ENCODE peak calls at places on chromosome 5, in nine cellular contexts. O, W, N, B, J, G, S, K and V are unnamed samples.

GRCh38 chr5:157820593-157821252 is 38.2 kb downstream of the CLINT1 start:
- DNase-seq in K (no peak), B (no peak), J (no peak), W (peak; percentile 83), S (peak; percentile 70), O (peak; percentile 76), G (no peak), N (no peak), V (peak; percentile 43)

GRCh38 chr5:435961-436640 is 6.9 kb upstream of the EXOC3 start:
- DNase-seq in S (peak; percentile 21), N (no peak), J (peak; percentile 10), O (no peak), K (peak; percentile 45), B (no peak), G (peak; percentile 72), W (no peak), V (no peak)

GRCh38 chr5:6730807-6731206 is 17.6 kb downstream of the TENT4A start:
- DNase-seq in K (no peak), G (no peak), J (no peak), B (no peak), W (no peak), O (no peak), S (no peak), N (no peak), V (no peak)

GRCh38 chr5:32254987-32255900 is 57.5 kb downstream of the MTMR12 start:
- DNase-seq in J (no peak), W (no peak), O (no peak), K (no peak), S (peak; percentile 62), B (no peak), N (no peak), G (no peak), V (peak; percentile 12)

GRCh38 chr5:34736445-34737119 is 80.5 kb downstream of the RAI14 start:
- DNase-seq in S (peak; percentile 51), N (no peak), B (no peak), K (no peak), W (no peak), O (no peak), J (no peak), G (peak; percentile 86), V (no peak)

GRCh38 chr5:100406640-100407039 is 128.5 kb upstream of the FAM174A start:
- DNase-seq in G (no peak), B (no peak), O (peak; percentile 30), W (no peak), K (no peak), J (no peak), N (no peak), S (no peak), V (no peak)

GRCh38 chr5:96022971-96023370 is 61.3 kb upstream of the ELL2 start:
- DNase-seq in K (no peak), N (no peak), W (no peak), J (no peak), G (no peak), O (no peak), S (no peak), B (no peak), V (no peak)

GRCh38 chr5:62582198-62582597 is 3.6 kb downstream of the LRRC70 start:
- DNase-seq in S (no peak), N (no peak), W (no peak), K (no peak), O (no peak), B (no peak), J (no peak), G (no peak), V (no peak)

GRCh38 chr5:116377276-116378006 is 197.2 kb downstream of the SEMA6A start:
- DNase-seq in K (no peak), W (no peak), B (no peak), N (no peak), S (no peak), O (no peak), G (no peak), J (no peak), V (no peak)

GRCh38 chr5:60636001-60636400 is 64.0 kb downstream of the DEPDC1B start:
- DNase-seq in N (no peak), G (no peak), S (no peak), K (no peak), W (no peak), O (no peak), J (no peak), B (no peak), V (no peak)

GRCh38 chr5:125227333-125228075 is 481.1 kb upstream of the ZNF608 start:
- DNase-seq in O (peak; percentile 11), J (peak; percentile 9), G (peak; percentile 79), N (no peak), K (no peak), B (no peak), S (peak; percentile 48), W (peak; percentile 44), V (peak; percentile 45)

GRCh38 chr5:125337222-125337768 is 590.9 kb upstream of the ZNF608 start:
- DNase-seq in K (no peak), W (no peak), G (no peak), B (no peak), J (no peak), S (no peak), O (no peak), N (no peak), V (no peak)

GRCh38 chr5:139571966-139572365 is 10.8 kb downstream of the UBE2D2 start:
- DNase-seq in K (no peak), J (no peak), G (no peak), O (no peak), N (no peak), S (no peak), B (no peak), W (no peak), V (no peak)

GRCh38 chr5:139566611-139567010 is 5.5 kb downstream of the UBE2D2 start:
- DNase-seq in J (no peak), K (no peak), W (no peak), G (no peak), B (no peak), O (no peak), N (no peak), S (peak; percentile 73), V (no peak)

GRCh38 chr5:139571543-139571942 is 10.4 kb downstream of the UBE2D2 start:
- DNase-seq in K (no peak), J (no peak), S (no peak), O (no peak), G (no peak), N (no peak), W (no peak), B (no peak), V (no peak)

GRCh38 chr5:139565411-139566305 is 4.5 kb downstream of the UBE2D2 start:
- DNase-seq in O (no peak), W (peak; percentile 96), S (peak; percentile 52), B (no peak), G (no peak), J (peak; percentile 37), K (no peak), N (no peak), V (no peak)

GRCh38 chr5:139569276-139569955 is 8.3 kb downstream of the UBE2D2 start:
- DNase-seq in K (no peak), J (no peak), N (no peak), W (no peak), O (no peak), B (no peak), G (no peak), S (no peak), V (no peak)
- H3K27ac ChIP-seq in K (no peak overlapping the region), J (no peak overlapping the region), N (no peak overlapping the region), W (peak overlapping the region; percentile 17), O (no peak overlapping the region), B (no peak overlapping the region), G (no peak overlapping the region), S (no peak overlapping the region), V (no peak overlapping the region)

GRCh38 chr5:154309805-154310204 is 119.3 kb downstream of the GALNT10 start:
- DNase-seq in G (no peak), B (no peak), K (no peak), W (no peak), O (no peak), J (no peak), N (no peak), S (peak; percentile 24), V (no peak)
- H3K4me1 ChIP-seq in G (peaks cover 11% of the 10 kb centered on the region), B (peaks cover 8% of the 10 kb centered on the region), K (peaks cover 3% of the 10 kb centered on the region), W (no peaks in the 10 kb centered on the region), O (no peaks in the 10 kb centered on the region), J (peaks cover 6% of the 10 kb centered on the region), N (no peaks in the 10 kb centered on the region), S (no peaks in the 10 kb centered on the region), V (no peaks in the 10 kb centered on the region)

DNA sequence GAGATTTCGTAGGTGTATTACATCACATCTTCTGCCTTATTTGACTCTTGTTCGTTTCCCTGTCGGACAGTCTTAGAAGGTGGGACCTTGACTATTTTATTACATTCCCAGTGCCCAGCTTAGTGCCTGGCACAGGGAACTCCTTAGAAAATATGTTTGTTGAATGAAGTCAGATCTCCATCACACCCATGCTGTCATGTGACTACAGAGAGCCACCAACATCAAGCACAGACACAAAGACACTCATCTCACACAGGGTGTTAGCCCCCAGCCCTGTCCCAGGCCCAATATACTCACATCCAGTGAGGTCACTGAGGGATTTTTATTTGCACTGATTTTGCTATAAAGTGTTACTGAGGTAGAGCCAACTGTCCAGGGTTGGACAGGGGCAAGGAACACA is 692 bp upstream of the SRA1 start:
- DNase-seq in N (no peak), J (no peak), G (no peak), O (no peak), B (no peak), K (no peak), W (no peak), S (no peak), V (no peak)
- H3K4me3 ChIP-seq in N (no peak overlapping the region), J (no peak overlapping the region), G (peak overlapping the region; percentile 85), O (no peak overlapping the region), B (peak overlapping the region; percentile 80), K (peak overlapping the region; percentile 86), W (peak overlapping the region; percentile 82), S (peak overlapping the region; percentile 90), V (no peak overlapping the region)

GRCh38 chr5:173689713-173690360 is 73.4 kb upstream of the BOD1 start:
- DNase-seq in K (peak; percentile 63), O (no peak), W (peak; percentile 76), N (no peak), J (peak; percentile 31), G (peak; percentile 63), S (peak; percentile 7), B (no peak), V (no peak)

GRCh38 chr5:173688708-173689107 is 72.3 kb upstream of the BOD1 start:
- DNase-seq in W (no peak), N (no peak), J (no peak), S (no peak), K (no peak), B (no peak), O (no peak), G (no peak), V (no peak)

GRCh38 chr5:173689171-173689676 is 72.8 kb upstream of the BOD1 start:
- DNase-seq in J (no peak), G (peak; percentile 66), K (no peak), O (peak; percentile 71), B (no peak), W (no peak), S (peak; percentile 30), N (no peak), V (no peak)

GRCh38 chr5:173693670-173694069 is 77.2 kb upstream of the BOD1 start:
- DNase-seq in O (peak; percentile 30), J (peak; percentile 42), G (no peak), W (no peak), K (no peak), S (no peak), B (no peak), N (no peak), V (no peak)

DNA sequence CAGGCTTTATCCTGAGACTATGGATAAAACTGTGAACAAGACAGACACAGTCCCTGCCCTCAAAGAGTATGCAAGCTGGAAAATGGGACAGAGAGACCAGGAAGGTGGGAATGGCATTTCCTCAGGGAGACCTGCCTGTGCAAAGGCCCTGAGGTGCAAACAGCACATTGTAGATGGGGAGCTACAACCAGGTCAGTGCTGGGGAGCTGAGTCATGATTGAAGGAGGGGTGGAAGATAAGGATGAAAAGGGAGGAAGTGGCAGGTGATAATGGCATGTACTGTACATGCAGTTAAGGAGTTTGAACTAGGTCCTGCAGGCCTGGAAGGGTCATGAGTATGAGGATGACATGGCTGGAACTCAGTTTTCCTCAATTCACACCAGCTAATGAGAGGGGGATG is 75.5 kb upstream of the BOD1 start:
- DNase-seq in K (no peak), J (no peak), O (no peak), B (no peak), N (no peak), W (no peak), G (no peak), S (no peak), V (no peak)
- H3K27ac ChIP-seq in K (no peak overlapping the region), J (no peak overlapping the region), O (no peak overlapping the region), B (no peak overlapping the region), N (no peak overlapping the region), W (no peak overlapping the region), G (no peak overlapping the region), S (no peak overlapping the region), V (no peak overlapping the region)